ENCODE peak calls at places on chromosome 11, in six cellular contexts. P is mammary epithelial cell, I is thoracic aorta, L is neural progenitor cell, Q is upper lobe of right lung, X is ovary. Y is an unnamed sample. For H3K4me1, the result is how much of the 10 kb centered on the place peaks cover.

GRCh38 chr11:57459112-57460016 is 964 bp upstream of the RTN4RL2 start:
- DNase-seq in X (no peak), L (peak), P (no peak), I (no peak), Q (no peak), Y (no peak)

GRCh38 chr11:83194284-83195175 is 1.0 kb downstream of the ANKRD42 start:
- DNase-seq in P (peak), L (peak), Q (peak), X (peak), I (peak), Y (no peak)

GRCh38 chr11:73578786-73579185 is 19.1 kb downstream of the FAM168A start:
- DNase-seq in P (peak), X (no peak), Q (no peak), I (no peak), L (no peak), Y (no peak)

GRCh38 chr11:28011813-28012212 is 96.1 kb downstream of the KIF18A start:
- DNase-seq in I (no peak), X (no peak), Q (no peak), L (no peak), P (no peak), Y (no peak)

GRCh38 chr11:17063171-17064002 is 14.1 kb downstream of the RPS13 start:
- DNase-seq in L (peak), I (no peak), X (peak), P (peak), Q (peak), Y (peak)

GRCh38 chr11:18599739-18600230 is at the start of gene MISFA:
- DNase-seq in L (no peak), P (no peak), Q (no peak), I (no peak), X (no peak), Y (no peak)

GRCh38 chr11:111913997-111914396 is 1.5 kb downstream of the HSPB2 start:
- DNase-seq in X (peak), I (peak), L (no peak), Q (no peak), P (no peak), Y (no peak)

GRCh38 chr11:13320688-13321087 is 43.1 kb downstream of the BMAL1 start:
- DNase-seq in I (no peak), X (no peak), P (no peak), L (no peak), Q (no peak), Y (no peak)

DNA sequence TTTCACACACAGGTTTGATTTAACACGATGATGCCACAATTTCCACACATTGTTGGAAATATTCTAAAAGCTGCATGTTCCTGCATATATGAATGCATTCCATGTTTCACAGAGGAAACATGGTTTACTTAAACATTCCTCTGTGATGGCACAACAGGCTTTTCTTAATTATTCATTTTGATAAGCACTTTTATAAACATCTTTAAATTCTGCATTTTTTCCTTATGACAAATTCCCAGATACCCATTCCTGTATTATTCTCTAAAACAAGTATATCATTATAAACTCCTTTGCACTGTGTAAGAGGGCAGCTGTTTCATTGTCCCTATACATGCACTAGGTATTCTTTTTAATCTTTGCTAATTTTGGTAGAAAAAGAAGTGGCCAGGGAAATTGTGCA is 532.3 kb downstream of the SOX6 start:
- DNase-seq in I (no peak), L (no peak), P (no peak), X (no peak), Q (no peak), Y (no peak)
- H3K27ac ChIP-seq in I (no peak), L (no peak), P (no peak), X (no peak), Q (no peak), Y (no peak)

GRCh38 chr11:22699388-22699787 is 33.0 kb downstream of the GAS2 start:
- DNase-seq in Q (no peak), I (no peak), P (no peak), L (no peak), X (no peak), Y (no peak)
- H3K4me1 ChIP-seq in Q (under half), I (under half), P (under half), L (under half), X (under half), Y (under half)

GRCh38 chr11:93089474-93090102 is 108.2 kb downstream of the SLC36A4 start:
- DNase-seq in Q (no peak), I (no peak), L (peak), X (no peak), P (peak), Y (peak)
- H3K4me3 ChIP-seq in Q (no peak), I (no peak), L (no peak), X (no peak), P (no peak), Y (no peak)

DNA sequence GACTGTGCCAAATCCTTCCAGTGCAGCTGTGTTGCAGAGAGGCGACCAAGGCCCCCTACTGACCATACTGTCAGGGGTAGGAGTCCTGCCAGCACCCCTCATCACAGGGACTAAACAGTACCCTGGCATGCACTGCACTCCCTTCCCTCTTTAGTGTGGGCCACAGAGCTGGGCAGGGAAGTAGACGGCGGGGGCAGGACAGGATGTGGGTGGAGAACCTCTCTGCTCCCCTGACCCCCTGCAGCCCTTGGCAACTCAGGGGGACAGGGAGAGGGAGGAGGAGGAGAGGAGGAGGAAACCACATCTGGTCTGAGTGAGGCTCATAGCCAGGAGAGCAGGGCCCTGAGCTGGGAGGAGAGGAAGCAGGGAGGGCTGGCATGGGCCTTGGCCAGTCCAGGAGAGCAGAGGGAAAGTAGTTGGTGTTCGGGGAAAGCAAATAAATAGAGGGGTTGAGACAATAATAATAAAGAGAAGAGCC is 61.7 kb downstream of the RPUSD4 start:
- DNase-seq in I (no peak), P (no peak), X (no peak), Q (no peak), L (no peak), Y (no peak)
- H3K27ac ChIP-seq in I (no peak), P (no peak), X (no peak), Q (no peak), L (no peak), Y (no peak)

GRCh38 chr11:126338346-126339055 is 17.0 kb upstream of the ST3GAL4 start:
- DNase-seq in Q (peak), I (no peak), L (no peak), X (no peak), P (no peak), Y (no peak)
- H3K4me1 ChIP-seq in Q (under half), I (under half), L (under half), X (under half), P (under half), Y (under half)

DNA sequence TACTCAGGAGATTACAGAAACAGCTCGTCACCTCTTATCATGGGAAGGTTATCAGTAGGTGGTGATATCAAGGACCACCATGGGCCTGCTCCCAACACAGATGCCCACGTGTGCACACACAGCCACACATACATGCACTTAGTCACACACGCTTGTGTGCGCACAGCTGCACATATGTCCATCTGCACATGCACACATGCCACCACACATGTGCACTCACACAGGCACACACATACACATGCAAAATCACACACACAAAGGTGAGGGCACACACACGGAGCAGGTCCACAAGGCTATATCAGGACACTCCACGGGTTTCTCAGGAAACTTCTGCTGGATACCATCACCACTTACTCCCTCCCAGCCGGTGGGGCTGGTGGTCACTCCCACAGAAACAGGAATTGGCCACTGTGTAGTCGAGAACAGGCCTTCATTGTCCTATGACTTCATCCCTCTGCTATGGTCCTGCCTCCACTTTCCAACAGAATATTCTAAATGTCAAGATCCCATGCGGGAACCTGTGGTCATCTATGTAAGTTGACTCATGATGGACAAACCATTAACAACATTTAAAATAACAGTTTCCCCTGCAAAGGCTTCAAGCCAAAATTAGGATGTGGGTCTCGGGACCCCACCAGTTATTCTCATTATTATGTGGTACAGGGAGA is 2.2 kb downstream of the C11orf24 start:
- DNase-seq in P (peak), X (no peak), L (no peak), Q (no peak), I (no peak), Y (no peak)
- H3K4me3 ChIP-seq in P (no peak), X (no peak), L (no peak), Q (no peak), I (peak), Y (no peak)